ENCODE peak calls at places on chromosomes 12 and 14, in seven cellular contexts. S is fibroblast of lung, M is body of pancreas, J is cardiac muscle cell, G is GM12865, I is AG09309, F is tibial artery. Q is an unnamed sample.

GRCh38 chr12:68893741-68894140 is 39.2 kb downstream of the CPM start:
- DNase-seq in S (no peak), M (no peak), J (no peak), G (no peak), I (no peak), F (no peak), Q (no peak)

GRCh38 chr12:102034346-102034745 is 27.4 kb downstream of the WASHC3 start:
- DNase-seq in S (peak), M (no peak), J (no peak), G (no peak), I (peak), F (no peak), Q (no peak)

GRCh38 chr12:3745152-3745551 is 7.8 kb downstream of the CRACR2A start:
- DNase-seq in S (no peak), M (no peak), J (no peak), G (no peak), I (no peak), F (no peak), Q (no peak)

GRCh38 chr14:61706096-61706690 is 10.9 kb downstream of the HIF1A start:
- DNase-seq in S (no peak), M (no peak), J (no peak), G (no peak), I (no peak), F (no peak), Q (no peak)

GRCh38 chr14:101876539-101876938 is 87.8 kb upstream of the DYNC1H1 start:
- DNase-seq in S (peak), M (peak), J (peak), G (peak), I (peak), F (peak), Q (peak)

GRCh38 chr12:123141615-123142517 is 9.0 kb downstream of the PITPNM2 start:
- DNase-seq in S (peak), M (peak), J (no peak), G (no peak), I (peak), F (peak), Q (peak)

GRCh38 chr12:114774181-114774580 is 90.2 kb upstream of the TBX3 start:
- DNase-seq in S (peak), M (no peak), J (no peak), G (no peak), I (no peak), F (no peak), Q (no peak)

GRCh38 chr14:39050389-39050788 is 52.6 kb downstream of the SEC23A start:
- DNase-seq in S (peak), M (no peak), J (no peak), G (peak), I (peak), F (no peak), Q (peak)

GRCh38 chr12:100566887-100567637 is 6.4 kb upstream of the GAS2L3 start:
- DNase-seq in S (peak), M (no peak), J (no peak), G (peak), I (no peak), F (peak), Q (no peak)

GRCh38 chr12:27424631-27425230 is 21.8 kb upstream of the SMCO2 start:
- DNase-seq in S (peak), M (peak), J (peak), G (peak), I (peak), F (no peak), Q (peak)

GRCh38 chr14:99534863-99535262 is 53.7 kb downstream of the CCNK start:
- DNase-seq in S (peak), M (no peak), J (no peak), G (no peak), I (no peak), F (no peak), Q (no peak)

GRCh38 chr12:14390885-14391530 is 25.5 kb downstream of the ATF7IP start:
- DNase-seq in S (no peak), M (no peak), J (no peak), G (no peak), I (no peak), F (no peak), Q (no peak)

GRCh38 chr14:92531151-92531873 is 17.7 kb downstream of the RIN3 start:
- DNase-seq in S (no peak), M (no peak), J (no peak), G (peak), I (no peak), F (no peak), Q (no peak)

GRCh38 chr12:2248087-2248900 is 195.5 kb downstream of the CACNA1C start:
- DNase-seq in S (peak), M (no peak), J (no peak), G (peak), I (no peak), F (no peak), Q (no peak)

GRCh38 chr14:77598366-77599050 is 17.9 kb downstream of the SPTLC2 start:
- DNase-seq in S (no peak), M (no peak), J (no peak), G (no peak), I (no peak), F (no peak), Q (no peak)

GRCh38 chr12:78651755-78652154 is 212.8 kb upstream of the SYT1 start:
- DNase-seq in S (peak), M (no peak), J (no peak), G (no peak), I (no peak), F (no peak), Q (no peak)

GRCh38 chr12:6832125-6832524 is 3.9 kb downstream of the P3H3 start:
- DNase-seq in S (no peak), M (no peak), J (no peak), G (no peak), I (no peak), F (no peak), Q (no peak)
- H3K4me3 ChIP-seq in S (no peak), M (no peak), J (no peak), G (no peak), I (no peak), F (no peak), Q (no peak)

GRCh38 chr12:54704187-54704586 is 56.0 kb upstream of the DCD start:
- DNase-seq in S (no peak), M (no peak), J (no peak), G (no peak), I (no peak), F (no peak), Q (no peak)

GRCh38 chr12:54700301-54700700 is 52.1 kb upstream of the DCD start:
- DNase-seq in S (no peak), M (no peak), J (no peak), G (no peak), I (no peak), F (no peak), Q (no peak)

GRCh38 chr12:54697836-54698235 is 49.7 kb upstream of the DCD start:
- DNase-seq in S (no peak), M (no peak), J (no peak), G (no peak), I (no peak), F (no peak), Q (no peak)

GRCh38 chr12:54701940-54702592 is 53.9 kb upstream of the DCD start:
- DNase-seq in S (peak), M (no peak), J (peak), G (peak), I (peak), F (no peak), Q (no peak)
- TF ChIP-seq CTCF in S (peak), M (peak), J (peak), G (peak), I (peak), F (peak), Q (peak)

GRCh38 chr12:124369901-124370378 is 75.0 kb downstream of the RFLNA start:
- DNase-seq in S (no peak), M (no peak), J (no peak), G (no peak), I (no peak), F (no peak), Q (no peak)
- H3K4me3 ChIP-seq in S (no peak), M (no peak), J (no peak), G (no peak), I (no peak), F (no peak), Q (no peak)

GRCh38 chr12:45890276-45890675 is 100.1 kb downstream of the SCAF11 start:
- DNase-seq in S (no peak), M (no peak), J (no peak), G (no peak), I (no peak), F (no peak), Q (no peak)

GRCh38 chr12:45895961-45896360 is 94.4 kb downstream of the SCAF11 start:
- DNase-seq in S (no peak), M (no peak), J (no peak), G (no peak), I (no peak), F (no peak), Q (no peak)

GRCh38 chr12:45887544-45887943 is 102.8 kb downstream of the SCAF11 start:
- DNase-seq in S (no peak), M (no peak), J (no peak), G (no peak), I (no peak), F (no peak), Q (no peak)

GRCh38 chr12:45898094-45898493 is 92.3 kb downstream of the SCAF11 start:
- DNase-seq in S (no peak), M (no peak), J (no peak), G (no peak), I (no peak), F (no peak), Q (no peak)

GRCh38 chr12:45893240-45893639 is 97.1 kb downstream of the SCAF11 start:
- DNase-seq in S (no peak), M (no peak), J (no peak), G (no peak), I (no peak), F (no peak), Q (peak)
- TF ChIP-seq CTCF in S (peak), M (no peak), J (peak), G (no peak), I (peak), F (no peak), Q (peak)

GRCh38 chr12:52032431-52032796 is 18.8 kb upstream of the NR4A1 start:
- DNase-seq in S (peak), M (peak), J (no peak), G (no peak), I (no peak), F (peak), Q (no peak)
- H3K4me3 ChIP-seq in S (peak), M (no peak), J (peak), G (no peak), I (peak), F (peak), Q (peak)

GRCh38 chr14:23006544-23007419 is 3.2 kb downstream of the C14orf93 start:
- DNase-seq in S (peak), M (peak), J (peak), G (peak), I (peak), F (peak), Q (peak)

GRCh38 chr14:23009483-23009938 is 432 bp downstream of the C14orf93 start:
- DNase-seq in S (no peak), M (no peak), J (no peak), G (no peak), I (no peak), F (no peak), Q (no peak)

GRCh38 chr14:23008836-23009235 is 1.1 kb downstream of the C14orf93 start:
- DNase-seq in S (peak), M (no peak), J (no peak), G (peak), I (no peak), F (no peak), Q (peak)

GRCh38 chr14:23013056-23014054 is 3.4 kb upstream of the C14orf93 start:
- DNase-seq in S (no peak), M (no peak), J (no peak), G (no peak), I (no peak), F (no peak), Q (no peak)

GRCh38 chr14:23009939-23010718 is at the start of gene C14orf93:
- DNase-seq in S (peak), M (peak), J (peak), G (peak), I (no peak), F (peak), Q (no peak)
- TF ChIP-seq CTCF in S (no peak), M (no peak), J (no peak), G (no peak), I (no peak), F (no peak), Q (no peak)

DNA sequence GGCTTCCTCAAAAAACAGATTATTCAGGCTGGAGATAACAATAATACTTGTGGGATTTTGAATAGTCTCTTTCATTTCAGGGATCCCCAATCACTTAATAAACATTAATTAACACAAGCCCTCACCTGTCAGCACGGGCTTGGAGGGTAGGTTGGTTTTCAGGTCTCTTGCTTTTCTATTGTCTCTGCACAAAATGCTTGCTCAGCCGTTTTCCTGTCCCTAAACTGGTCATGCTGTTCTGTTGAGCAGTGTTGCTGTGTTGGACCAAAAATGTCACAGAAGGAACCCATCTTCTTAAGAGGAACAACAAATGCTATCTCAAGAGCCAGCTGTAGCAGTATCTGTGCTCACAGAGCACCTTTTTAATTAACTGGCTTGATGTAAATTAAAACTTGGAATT is 231.7 kb upstream of the CRY1 start:
- DNase-seq in S (no peak), M (no peak), J (no peak), G (no peak), I (no peak), F (no peak), Q (no peak)
- H3K4me3 ChIP-seq in S (no peak), M (no peak), J (no peak), G (no peak), I (no peak), F (no peak), Q (no peak)

GRCh38 chr14:45838597-45838996 is 585.6 kb upstream of the MIS18BP1 start:
- DNase-seq in S (no peak), M (no peak), J (peak), G (peak), I (no peak), F (no peak), Q (no peak)
- TF ChIP-seq CTCF in S (no peak), M (no peak), J (no peak), G (peak), I (no peak), F (no peak), Q (no peak)

DNA sequence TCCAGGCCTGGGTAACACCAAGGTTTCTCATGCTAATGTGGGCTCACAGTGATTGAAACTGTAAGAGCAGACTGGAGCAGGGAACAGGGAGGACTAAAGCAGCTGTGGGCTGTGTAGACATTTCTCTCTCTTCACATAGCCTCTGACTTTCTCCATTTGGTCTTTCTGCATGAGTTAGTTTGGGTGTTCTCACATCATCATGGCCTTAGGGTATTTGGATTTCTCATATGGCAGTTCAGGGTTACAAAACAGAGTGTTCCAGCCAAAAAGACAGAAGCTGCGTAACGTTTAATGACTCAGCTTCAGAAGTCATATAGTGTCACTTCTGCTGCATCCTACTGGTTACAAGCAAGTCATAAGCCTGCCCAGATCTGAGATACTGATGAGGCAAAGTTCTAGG is 52.0 kb upstream of the OSBPL8 start:
- DNase-seq in S (peak), M (no peak), J (no peak), G (no peak), I (peak), F (no peak), Q (peak)
- H3K4me3 ChIP-seq in S (no peak), M (no peak), J (no peak), G (no peak), I (no peak), F (no peak), Q (no peak)

Q was measured in HFF-Myc.